ENCODE peak calls at places on chromosomes 16 and 17, in eight cellular contexts. One of them, this sample, is unnamed. For H3K4me1, the result is how much of the 10 kb centered on the place peaks cover.

GRCh38 chr17:49964539-49965521 is 4.2 kb upstream of the DLX4 start:
- DNase-seq in heart left ventricle: no peak
- DNase-seq in breast epithelium: no peak
- DNase-seq in lung: no peak
- DNase-seq in CD4-positive, CD25-positive, alpha-beta regulatory T cell: peak
- DNase-seq in endodermal cell: peak
- DNase-seq in CD8-positive, alpha-beta T cell: peak
- DNase-seq in tibial artery: no peak
- DNase-seq in this sample: no peak

GRCh38 chr16:27202923-27203428 is 350 bp upstream of the KDM8 start:
- DNase-seq in CD4-positive, CD25-positive, alpha-beta regulatory T cell: no peak
- DNase-seq in CD8-positive, alpha-beta T cell: no peak
- DNase-seq in heart left ventricle: no peak
- DNase-seq in tibial artery: no peak
- DNase-seq in endodermal cell: no peak
- DNase-seq in breast epithelium: no peak
- DNase-seq in lung: no peak
- DNase-seq in this sample: no peak

GRCh38 chr17:69246726-69247375 is 18.2 kb upstream of the ABCA10 start:
- DNase-seq in heart left ventricle: no peak
- DNase-seq in tibial artery: no peak
- DNase-seq in CD8-positive, alpha-beta T cell: no peak
- DNase-seq in breast epithelium: no peak
- DNase-seq in endodermal cell: no peak
- DNase-seq in lung: no peak
- DNase-seq in CD4-positive, CD25-positive, alpha-beta regulatory T cell: peak
- DNase-seq in this sample: no peak

GRCh38 chr16:47139561-47140185 is 4.1 kb downstream of the NETO2 start:
- DNase-seq in lung: no peak
- DNase-seq in CD8-positive, alpha-beta T cell: no peak
- DNase-seq in heart left ventricle: no peak
- DNase-seq in endodermal cell: no peak
- DNase-seq in breast epithelium: no peak
- DNase-seq in tibial artery: no peak
- DNase-seq in CD4-positive, CD25-positive, alpha-beta regulatory T cell: no peak
- DNase-seq in this sample: no peak

GRCh38 chr17:43907425-43907981 is at the start of gene MPP2:
- DNase-seq in lung: peak
- DNase-seq in CD8-positive, alpha-beta T cell: peak
- DNase-seq in endodermal cell: peak
- DNase-seq in breast epithelium: peak
- DNase-seq in tibial artery: peak
- DNase-seq in CD4-positive, CD25-positive, alpha-beta regulatory T cell: peak
- DNase-seq in heart left ventricle: peak
- DNase-seq in this sample: no peak

GRCh38 chr17:31724619-31725018 is 134.4 kb downstream of the COPRS start:
- DNase-seq in heart left ventricle: no peak
- DNase-seq in lung: no peak
- DNase-seq in tibial artery: no peak
- DNase-seq in breast epithelium: no peak
- DNase-seq in CD4-positive, CD25-positive, alpha-beta regulatory T cell: no peak
- DNase-seq in CD8-positive, alpha-beta T cell: no peak
- DNase-seq in endodermal cell: no peak
- DNase-seq in this sample: no peak

GRCh38 chr17:17321356-17322025 is 18.3 kb downstream of the NT5M start:
- DNase-seq in tibial artery: no peak
- DNase-seq in CD4-positive, CD25-positive, alpha-beta regulatory T cell: no peak
- DNase-seq in breast epithelium: no peak
- DNase-seq in heart left ventricle: no peak
- DNase-seq in endodermal cell: peak
- DNase-seq in lung: no peak
- DNase-seq in CD8-positive, alpha-beta T cell: no peak
- DNase-seq in this sample: no peak

GRCh38 chr17:38654411-38655398 is 20.1 kb downstream of the EPOP start:
- DNase-seq in tibial artery: no peak
- DNase-seq in CD8-positive, alpha-beta T cell: no peak
- DNase-seq in heart left ventricle: no peak
- DNase-seq in breast epithelium: no peak
- DNase-seq in endodermal cell: peak
- DNase-seq in lung: no peak
- DNase-seq in CD4-positive, CD25-positive, alpha-beta regulatory T cell: no peak
- DNase-seq in this sample: no peak

GRCh38 chr17:31695456-31696090 is 163.5 kb downstream of the COPRS start:
- DNase-seq in lung: no peak
- DNase-seq in heart left ventricle: no peak
- DNase-seq in CD4-positive, CD25-positive, alpha-beta regulatory T cell: no peak
- DNase-seq in endodermal cell: no peak
- DNase-seq in breast epithelium: no peak
- DNase-seq in tibial artery: no peak
- DNase-seq in CD8-positive, alpha-beta T cell: no peak
- DNase-seq in this sample: no peak

GRCh38 chr17:79130536-79131273 is 56.1 kb downstream of the ENGASE start:
- DNase-seq in CD8-positive, alpha-beta T cell: no peak
- DNase-seq in tibial artery: no peak
- DNase-seq in CD4-positive, CD25-positive, alpha-beta regulatory T cell: no peak
- DNase-seq in lung: no peak
- DNase-seq in breast epithelium: no peak
- DNase-seq in heart left ventricle: no peak
- DNase-seq in endodermal cell: no peak
- DNase-seq in this sample: no peak

GRCh38 chr17:58447039-58447975 is 30.0 kb upstream of the RNF43 start:
- DNase-seq in CD4-positive, CD25-positive, alpha-beta regulatory T cell: peak
- DNase-seq in CD8-positive, alpha-beta T cell: peak
- DNase-seq in breast epithelium: no peak
- DNase-seq in lung: peak
- DNase-seq in endodermal cell: peak
- DNase-seq in tibial artery: no peak
- DNase-seq in heart left ventricle: peak
- DNase-seq in this sample: no peak

GRCh38 chr16:72997141-72997542 is 50.8 kb downstream of the ZFHX3 start:
- DNase-seq in lung: peak
- DNase-seq in endodermal cell: no peak
- DNase-seq in CD8-positive, alpha-beta T cell: no peak
- DNase-seq in breast epithelium: peak
- DNase-seq in tibial artery: peak
- DNase-seq in heart left ventricle: no peak
- DNase-seq in CD4-positive, CD25-positive, alpha-beta regulatory T cell: no peak
- DNase-seq in this sample: no peak

GRCh38 chr17:33686171-33686570 is 393.1 kb upstream of the ASIC2 start:
- DNase-seq in heart left ventricle: no peak
- DNase-seq in tibial artery: no peak
- DNase-seq in lung: no peak
- DNase-seq in CD4-positive, CD25-positive, alpha-beta regulatory T cell: no peak
- DNase-seq in breast epithelium: no peak
- DNase-seq in endodermal cell: peak
- DNase-seq in CD8-positive, alpha-beta T cell: no peak
- DNase-seq in this sample: no peak

GRCh38 chr17:32878211-32878610 is 1.3 kb upstream of the MYO1D start:
- DNase-seq in endodermal cell: no peak
- DNase-seq in lung: peak
- DNase-seq in heart left ventricle: no peak
- DNase-seq in CD4-positive, CD25-positive, alpha-beta regulatory T cell: no peak
- DNase-seq in tibial artery: peak
- DNase-seq in breast epithelium: peak
- DNase-seq in CD8-positive, alpha-beta T cell: no peak
- DNase-seq in this sample: no peak

GRCh38 chr17:75476274-75476673 is 19.8 kb downstream of the TMEM94 start:
- DNase-seq in endodermal cell: no peak
- DNase-seq in breast epithelium: no peak
- DNase-seq in CD4-positive, CD25-positive, alpha-beta regulatory T cell: no peak
- DNase-seq in lung: no peak
- DNase-seq in tibial artery: no peak
- DNase-seq in heart left ventricle: peak
- DNase-seq in CD8-positive, alpha-beta T cell: no peak
- DNase-seq in this sample: no peak

GRCh38 chr17:78494189-78494960 is 82.8 kb downstream of the DNAH17 start:
- DNase-seq in breast epithelium: no peak
- DNase-seq in tibial artery: no peak
- DNase-seq in endodermal cell: no peak
- DNase-seq in lung: no peak
- DNase-seq in CD4-positive, CD25-positive, alpha-beta regulatory T cell: no peak
- DNase-seq in heart left ventricle: no peak
- DNase-seq in CD8-positive, alpha-beta T cell: no peak
- DNase-seq in this sample: no peak

GRCh38 chr16:70433456-70434103 is 5.3 kb downstream of the ST3GAL2 start:
- DNase-seq in CD8-positive, alpha-beta T cell: no peak
- DNase-seq in breast epithelium: no peak
- DNase-seq in endodermal cell: no peak
- DNase-seq in heart left ventricle: peak
- DNase-seq in tibial artery: peak
- DNase-seq in CD4-positive, CD25-positive, alpha-beta regulatory T cell: no peak
- DNase-seq in lung: peak
- DNase-seq in this sample: no peak

GRCh38 chr16:82344157-82344556 is 174.1 kb upstream of the MPHOSPH6 start:
- DNase-seq in CD8-positive, alpha-beta T cell: no peak
- DNase-seq in lung: no peak
- DNase-seq in heart left ventricle: no peak
- DNase-seq in tibial artery: no peak
- DNase-seq in CD4-positive, CD25-positive, alpha-beta regulatory T cell: no peak
- DNase-seq in endodermal cell: peak
- DNase-seq in breast epithelium: no peak
- DNase-seq in this sample: no peak

GRCh38 chr17:37067555-37068111 is 118.9 kb downstream of the AATF start:
- DNase-seq in heart left ventricle: no peak
- DNase-seq in tibial artery: peak
- DNase-seq in lung: peak
- DNase-seq in CD4-positive, CD25-positive, alpha-beta regulatory T cell: no peak
- DNase-seq in endodermal cell: peak
- DNase-seq in CD8-positive, alpha-beta T cell: no peak
- DNase-seq in breast epithelium: peak
- DNase-seq in this sample: no peak

GRCh38 chr17:28333083-28333746 is 2.1 kb downstream of the IFT20 start:
- DNase-seq in breast epithelium: no peak
- DNase-seq in lung: no peak
- DNase-seq in endodermal cell: peak
- DNase-seq in CD4-positive, CD25-positive, alpha-beta regulatory T cell: no peak
- DNase-seq in heart left ventricle: no peak
- DNase-seq in CD8-positive, alpha-beta T cell: no peak
- DNase-seq in tibial artery: no peak
- DNase-seq in this sample: no peak

GRCh38 chr16:71567931-71568330 is 9.0 kb downstream of the TAT start:
- DNase-seq in endodermal cell: no peak
- DNase-seq in CD8-positive, alpha-beta T cell: no peak
- DNase-seq in heart left ventricle: no peak
- DNase-seq in tibial artery: no peak
- DNase-seq in breast epithelium: no peak
- DNase-seq in lung: no peak
- DNase-seq in CD4-positive, CD25-positive, alpha-beta regulatory T cell: no peak
- DNase-seq in this sample: no peak
- H3K27ac ChIP-seq in endodermal cell: no peak
- H3K27ac ChIP-seq in CD8-positive, alpha-beta T cell: no peak
- H3K27ac ChIP-seq in heart left ventricle: no peak
- H3K27ac ChIP-seq in tibial artery: no peak
- H3K27ac ChIP-seq in breast epithelium: peak
- H3K27ac ChIP-seq in lung: peak
- H3K27ac ChIP-seq in CD4-positive, CD25-positive, alpha-beta regulatory T cell: no peak
- H3K27ac ChIP-seq in this sample: no peak

GRCh38 chr16:75086281-75086680 is 30.3 kb downstream of the LDHD start:
- DNase-seq in breast epithelium: no peak
- DNase-seq in tibial artery: no peak
- DNase-seq in CD4-positive, CD25-positive, alpha-beta regulatory T cell: no peak
- DNase-seq in lung: no peak
- DNase-seq in endodermal cell: no peak
- DNase-seq in heart left ventricle: no peak
- DNase-seq in CD8-positive, alpha-beta T cell: no peak
- DNase-seq in this sample: no peak

GRCh38 chr16:75087040-75087979 is 29.3 kb downstream of the LDHD start:
- DNase-seq in endodermal cell: peak
- DNase-seq in CD4-positive, CD25-positive, alpha-beta regulatory T cell: no peak
- DNase-seq in CD8-positive, alpha-beta T cell: no peak
- DNase-seq in heart left ventricle: peak
- DNase-seq in lung: no peak
- DNase-seq in tibial artery: no peak
- DNase-seq in breast epithelium: no peak
- DNase-seq in this sample: no peak

GRCh38 chr16:75089486-75090202 is 26.9 kb downstream of the LDHD start:
- DNase-seq in CD8-positive, alpha-beta T cell: no peak
- DNase-seq in endodermal cell: no peak
- DNase-seq in lung: no peak
- DNase-seq in breast epithelium: no peak
- DNase-seq in tibial artery: no peak
- DNase-seq in heart left ventricle: no peak
- DNase-seq in CD4-positive, CD25-positive, alpha-beta regulatory T cell: no peak
- DNase-seq in this sample: no peak

GRCh38 chr16:75088226-75088625 is 28.4 kb downstream of the LDHD start:
- DNase-seq in CD8-positive, alpha-beta T cell: no peak
- DNase-seq in tibial artery: no peak
- DNase-seq in CD4-positive, CD25-positive, alpha-beta regulatory T cell: no peak
- DNase-seq in breast epithelium: no peak
- DNase-seq in heart left ventricle: peak
- DNase-seq in endodermal cell: no peak
- DNase-seq in lung: no peak
- DNase-seq in this sample: no peak

GRCh38 chr16:75088934-75089333 is 27.6 kb downstream of the LDHD start:
- DNase-seq in lung: no peak
- DNase-seq in CD4-positive, CD25-positive, alpha-beta regulatory T cell: no peak
- DNase-seq in heart left ventricle: no peak
- DNase-seq in CD8-positive, alpha-beta T cell: no peak
- DNase-seq in breast epithelium: no peak
- DNase-seq in endodermal cell: no peak
- DNase-seq in tibial artery: no peak
- DNase-seq in this sample: no peak
- H3K4me1 ChIP-seq in lung: under half
- H3K4me1 ChIP-seq in CD4-positive, CD25-positive, alpha-beta regulatory T cell: under half
- H3K4me1 ChIP-seq in heart left ventricle: under half
- H3K4me1 ChIP-seq in CD8-positive, alpha-beta T cell: under half
- H3K4me1 ChIP-seq in breast epithelium: under half
- H3K4me1 ChIP-seq in endodermal cell: under half
- H3K4me1 ChIP-seq in tibial artery: under half
- H3K4me1 ChIP-seq in this sample: half or more

GRCh38 chr16:84303023-84303422 is 8.3 kb downstream of the WFDC1 start:
- DNase-seq in CD4-positive, CD25-positive, alpha-beta regulatory T cell: no peak
- DNase-seq in endodermal cell: no peak
- DNase-seq in tibial artery: peak
- DNase-seq in heart left ventricle: no peak
- DNase-seq in lung: no peak
- DNase-seq in breast epithelium: no peak
- DNase-seq in CD8-positive, alpha-beta T cell: no peak
- DNase-seq in this sample: no peak
- H3K4me3 ChIP-seq in CD4-positive, CD25-positive, alpha-beta regulatory T cell: no peak
- H3K4me3 ChIP-seq in endodermal cell: no peak
- H3K4me3 ChIP-seq in tibial artery: peak
- H3K4me3 ChIP-seq in heart left ventricle: peak
- H3K4me3 ChIP-seq in lung: no peak
- H3K4me3 ChIP-seq in breast epithelium: no peak
- H3K4me3 ChIP-seq in CD8-positive, alpha-beta T cell: no peak
- H3K4me3 ChIP-seq in this sample: no peak

GRCh38 chr16:19833581-19833980 is 51.1 kb downstream of the GPRC5B start:
- DNase-seq in CD8-positive, alpha-beta T cell: no peak
- DNase-seq in heart left ventricle: no peak
- DNase-seq in CD4-positive, CD25-positive, alpha-beta regulatory T cell: no peak
- DNase-seq in endodermal cell: no peak
- DNase-seq in lung: no peak
- DNase-seq in breast epithelium: no peak
- DNase-seq in tibial artery: no peak
- DNase-seq in this sample: no peak
- H3K27ac ChIP-seq in CD8-positive, alpha-beta T cell: no peak
- H3K27ac ChIP-seq in heart left ventricle: no peak
- H3K27ac ChIP-seq in CD4-positive, CD25-positive, alpha-beta regulatory T cell: no peak
- H3K27ac ChIP-seq in endodermal cell: no peak
- H3K27ac ChIP-seq in lung: no peak
- H3K27ac ChIP-seq in breast epithelium: no peak
- H3K27ac ChIP-seq in tibial artery: no peak
- H3K27ac ChIP-seq in this sample: no peak